ENCODE peak calls at places on chromosomes 1 and 21, in seven cellular contexts. E, L, W, D, S, Y and U are unnamed samples.

GRCh38 chr1:151905070-151905442 is 4.3 kb downstream of the THEM4 start:
- DNase-seq in Y (no peak), D (peak; percentile 64), S (no peak), W (peak; percentile 50), E (no peak), L (peak; percentile 40), U (peak; percentile 57)

GRCh38 chr1:37392051-37392450 is 82.3 kb upstream of the ZC3H12A start:
- DNase-seq in W (no peak), E (no peak), S (no peak), Y (no peak), D (no peak), L (no peak), U (no peak)

GRCh38 chr1:163273766-163274441 is 47.9 kb upstream of the NUF2 start:
- DNase-seq in E (no peak), S (no peak), L (no peak), D (no peak), W (no peak), Y (no peak), U (no peak)

GRCh38 chr1:32336963-32337675 is 1.1 kb upstream of the MARCKSL1 start:
- DNase-seq in Y (no peak), E (no peak), S (no peak), D (peak; percentile 50), W (no peak), L (peak; percentile 72), U (peak; percentile 64)

GRCh38 chr21:39184050-39184980 is 1.1 kb upstream of the PSMG1 start:
- DNase-seq in D (no peak), L (no peak), E (no peak), S (no peak), W (no peak), Y (no peak), U (peak; percentile 22)

GRCh38 chr1:39617488-39618049 is 21.9 kb downstream of the HEYL start:
- DNase-seq in L (no peak), D (no peak), Y (no peak), S (no peak), W (no peak), E (no peak), U (no peak)

GRCh38 chr1:176843352-176844297 is 320.9 kb downstream of the ASTN1 start:
- DNase-seq in Y (peak; percentile 56), S (peak; percentile 53), E (peak; percentile 52), L (no peak), W (peak; percentile 11), D (no peak), U (peak; percentile 53)

GRCh38 chr1:33255347-33256311 is 663 bp upstream of the ZNF362 start:
- DNase-seq in L (peak; percentile 16), D (peak; percentile 35), S (peak; percentile 64), W (peak; percentile 63), E (peak; percentile 33), Y (peak; percentile 45), U (peak; percentile 45)

GRCh38 chr21:26945916-26946315 is 21.0 kb downstream of the ADAMTS5 start:
- DNase-seq in D (no peak), Y (no peak), S (no peak), W (no peak), L (no peak), E (no peak), U (peak; percentile 19)